ENCODE peak calls at places on chromosomes 4 and X, in eight cellular contexts. A is HCT116, D is GM23338, H is endothelial cell of umbilical vein, P is H1, Y is K562, O is GM12878, V is HepG2. C is an unnamed sample.

GRCh38 chr4:173288296-173288695 is 45.9 kb downstream of the HMGB2 start:
- DNase-seq in H (peak), O (peak), V (peak), A (peak), P (peak), Y (peak), D (peak), C (no peak)

GRCh38 chr4:38563703-38564490 is 100.1 kb upstream of the KLF3 start:
- DNase-seq in H (no peak), P (no peak), A (no peak), V (no peak), D (no peak), Y (no peak), O (no peak), C (no peak)

GRCh38 chr4:89071311-89071710 is 14.3 kb upstream of the FAM13A start:
- DNase-seq in O (no peak), V (no peak), D (no peak), P (no peak), H (no peak), A (no peak), Y (no peak), C (no peak)

GRCh38 chrX:80808854-80809493 is 703 bp downstream of the BRWD3 start:
- DNase-seq in D (peak), A (no peak), V (no peak), Y (no peak), O (no peak), P (peak), H (peak), C (no peak)

GRCh38 chrX:121102101-121102500 is 54.7 kb downstream of the GLUD2 start:
- DNase-seq in D (no peak), A (no peak), V (no peak), O (no peak), Y (no peak), H (no peak), P (no peak), C (no peak)

GRCh38 chrX:140190441-140191108 is 225.3 kb upstream of the CXorf66 start:
- DNase-seq in Y (no peak), A (no peak), V (no peak), H (no peak), O (no peak), D (no peak), P (no peak), C (no peak)

GRCh38 chr4:148114436-148114835 is 327.8 kb downstream of the NR3C2 start:
- DNase-seq in V (no peak), H (no peak), Y (no peak), D (no peak), P (no peak), A (no peak), O (no peak), C (no peak)

GRCh38 chrX:131288738-131289511 is at the start of gene IGSF1:
- DNase-seq in D (peak), Y (peak), O (no peak), V (peak), H (no peak), A (no peak), P (peak), C (no peak)

GRCh38 chrX:135003876-135004623 is 13.3 kb downstream of the SMIM10 start:
- DNase-seq in P (peak), O (peak), V (peak), D (peak), A (peak), H (peak), Y (peak), C (peak)

GRCh38 chr4:153345011-153345981 is 808 bp downstream of the MND1 start:
- DNase-seq in O (no peak), D (peak), A (peak), V (peak), H (peak), P (no peak), Y (peak), C (peak)

GRCh38 chr4:144176476-144176875 is 36.0 kb upstream of the GYPA start:
- DNase-seq in Y (no peak), P (no peak), D (no peak), A (no peak), H (no peak), V (no peak), O (no peak), C (no peak)

GRCh38 chr4:94814237-94814636 is 56.5 kb downstream of the BMPR1B start:
- DNase-seq in D (no peak), V (no peak), A (no peak), H (no peak), O (no peak), P (no peak), Y (no peak), C (no peak)

GRCh38 chr4:102344520-102344954 is 745 bp downstream of the SLC39A8 start:
- DNase-seq in H (peak), V (no peak), A (peak), Y (peak), D (peak), P (peak), O (no peak), C (no peak)

GRCh38 chr4:121307441-121308327 is 73.1 kb downstream of the QRFPR start:
- DNase-seq in O (peak), D (peak), Y (peak), P (no peak), H (peak), A (peak), V (peak), C (no peak)

GRCh38 chrX:120036704-120037103 is 40.8 kb downstream of the RHOXF2B start:
- DNase-seq in A (no peak), P (no peak), V (no peak), H (no peak), O (no peak), Y (no peak), D (peak), C (no peak)

GRCh38 chr4:106255195-106255594 is 60.8 kb downstream of the TBCK start:
- DNase-seq in O (no peak), A (no peak), P (no peak), D (no peak), Y (no peak), V (no peak), H (no peak), C (no peak)

GRCh38 chr4:125639182-125639621 is 324.4 kb downstream of the FAT4 start:
- DNase-seq in P (peak), O (no peak), H (no peak), D (peak), V (no peak), Y (no peak), A (no peak), C (no peak)

GRCh38 chrX:39728852-39729587 is 368.7 kb downstream of the BCOR start:
- DNase-seq in D (no peak), A (no peak), H (no peak), Y (no peak), O (no peak), P (no peak), V (no peak), C (no peak)

GRCh38 chr4:164514765-164515164 is 239.2 kb upstream of the SMIM31 start:
- DNase-seq in O (no peak), P (no peak), A (no peak), D (no peak), Y (no peak), H (no peak), V (no peak), C (no peak)

GRCh38 chr4:2924765-2925301 is 38.4 kb downstream of the NOP14 start:
- DNase-seq in A (no peak), V (no peak), O (no peak), D (no peak), H (no peak), Y (no peak), P (no peak), C (no peak)

GRCh38 chrX:148380107-148380506 is 120.3 kb upstream of the AFF2 start:
- DNase-seq in D (no peak), H (no peak), Y (no peak), A (no peak), V (no peak), P (no peak), O (no peak), C (no peak)

GRCh38 chrX:41381685-41382084 is 47.7 kb downstream of the DDX3X start:
- DNase-seq in H (peak), O (no peak), P (no peak), D (peak), A (peak), V (peak), Y (no peak), C (no peak)

GRCh38 chr4:55372259-55372658 is 23.5 kb upstream of the TMEM165 start:
- DNase-seq in Y (no peak), D (no peak), A (no peak), H (no peak), V (no peak), P (no peak), O (no peak), C (no peak)

GRCh38 chrX:24153175-24153795 is 3.8 kb downstream of the ZFX start:
- DNase-seq in H (peak), O (no peak), Y (no peak), V (no peak), D (peak), A (no peak), P (no peak), C (no peak)

GRCh38 chr4:152480356-152480755 is 55.5 kb downstream of the FBXW7 start:
- DNase-seq in V (no peak), P (no peak), Y (no peak), A (no peak), H (no peak), O (no peak), D (no peak), C (no peak)

GRCh38 chr4:77701111-77701510 is 95.5 kb downstream of the CXCL13 start:
- DNase-seq in D (no peak), V (no peak), Y (no peak), P (no peak), A (no peak), H (no peak), O (no peak), C (no peak)

GRCh38 chr4:34035225-34035624 is 2209.1 kb downstream of the ARAP2 start:
- DNase-seq in Y (no peak), V (no peak), P (no peak), H (no peak), D (no peak), A (no peak), O (no peak), C (no peak)

GRCh38 chr4:182528819-182529218 is 285.6 kb downstream of the TENM3 start:
- DNase-seq in O (no peak), A (no peak), Y (no peak), H (no peak), D (no peak), P (no peak), V (no peak), C (no peak)

GRCh38 chr4:182531555-182532162 is 288.5 kb downstream of the TENM3 start:
- DNase-seq in D (no peak), A (no peak), Y (no peak), V (no peak), O (no peak), H (no peak), P (no peak), C (no peak)

GRCh38 chr4:182536221-182536620 is 293.0 kb downstream of the TENM3 start:
- DNase-seq in Y (no peak), H (no peak), D (peak), V (no peak), A (no peak), P (no peak), O (no peak), C (no peak)

GRCh38 chr4:182533948-182534347 is 290.7 kb downstream of the TENM3 start:
- DNase-seq in D (no peak), P (no peak), A (no peak), H (peak), Y (no peak), V (no peak), O (no peak), C (no peak)

GRCh38 chr4:182530451-182530850 is 287.2 kb downstream of the TENM3 start:
- DNase-seq in A (no peak), V (no peak), D (no peak), O (no peak), P (no peak), H (no peak), Y (no peak), C (no peak)
- H3K4me3 ChIP-seq in A (no peak), V (no peak), D (no peak), O (no peak), P (no peak), H (no peak), Y (no peak), C (no peak)

GRCh38 chrX:69615779-69616519 is at the start of gene EDA:
- DNase-seq in H (peak), A (peak), D (peak), V (peak), Y (peak), O (no peak), P (peak), C (peak)

GRCh38 chrX:69614896-69615295 is 1.0 kb upstream of the EDA start:
- DNase-seq in D (no peak), A (no peak), V (no peak), Y (no peak), H (no peak), P (no peak), O (no peak), C (no peak)

GRCh38 chrX:69615323-69615722 is 590 bp upstream of the EDA start:
- DNase-seq in A (no peak), P (peak), Y (no peak), V (no peak), H (no peak), D (peak), O (no peak), C (no peak)

GRCh38 chrX:69618803-69619202 is 2.9 kb downstream of the EDA start:
- DNase-seq in P (no peak), V (peak), O (no peak), D (peak), H (peak), A (no peak), Y (no peak), C (no peak)

DNA sequence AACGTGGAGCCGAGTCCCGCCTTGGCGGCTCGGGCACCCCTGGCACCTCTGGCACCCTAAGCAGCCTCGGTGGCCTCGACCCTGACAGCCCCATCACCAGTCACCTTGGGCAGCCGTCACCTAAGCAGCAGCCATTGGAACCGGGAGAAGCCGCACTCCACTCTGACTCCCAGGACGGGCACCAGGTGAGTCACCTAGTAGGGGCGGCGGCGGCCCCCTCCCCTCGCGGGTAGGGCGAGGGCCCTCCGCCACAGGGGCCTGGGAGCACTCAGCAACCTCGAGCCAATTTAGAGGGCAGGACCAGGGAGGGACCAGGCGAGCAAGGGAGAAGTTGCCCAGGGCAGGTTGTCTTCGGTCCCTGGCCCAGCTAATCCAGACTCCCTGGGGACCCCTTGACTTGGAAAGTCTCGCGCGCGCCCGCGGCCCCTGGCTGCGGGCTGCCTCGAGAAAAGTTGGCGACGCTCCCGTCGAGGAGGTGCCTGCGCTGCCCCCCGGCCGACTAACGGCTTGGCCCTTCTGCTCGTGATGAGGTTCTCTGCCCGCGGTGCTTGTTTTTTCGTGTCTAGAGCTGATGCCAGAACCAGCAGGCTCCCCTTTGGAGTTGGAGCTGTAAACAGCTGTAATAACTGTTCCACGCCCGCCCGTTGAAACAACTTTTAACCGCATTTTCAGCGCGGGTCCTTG is 749 bp downstream of the EDA start:
- DNase-seq in O (no peak), Y (no peak), A (no peak), V (peak), D (peak), P (no peak), H (peak), C (no peak)
- TF ChIP-seq EZH2 in O (no peak), Y (no peak), A (no peak), V (no peak), D (no peak), P (no peak), H (peak), C (no peak)

GRCh38 chr4:99205104-99205979 is 13.7 kb downstream of the ADH6 start:
- DNase-seq in D (peak), V (peak), P (no peak), H (no peak), Y (no peak), A (no peak), O (no peak), C (peak)
- TF ChIP-seq POLR2AphosphoS5 in D (no peak), V (no peak), P (no peak), H (no peak), Y (no peak), A (no peak), O (no peak), C (no peak)

GRCh38 chr4:87010192-87010591 is 75.4 kb downstream of the AFF1 start:
- DNase-seq in D (no peak), Y (no peak), H (peak), V (no peak), A (no peak), O (no peak), P (no peak), C (no peak)
- H3K4me3 ChIP-seq in D (no peak), Y (peak), H (no peak), V (no peak), A (no peak), O (peak), P (no peak), C (no peak)

DNA sequence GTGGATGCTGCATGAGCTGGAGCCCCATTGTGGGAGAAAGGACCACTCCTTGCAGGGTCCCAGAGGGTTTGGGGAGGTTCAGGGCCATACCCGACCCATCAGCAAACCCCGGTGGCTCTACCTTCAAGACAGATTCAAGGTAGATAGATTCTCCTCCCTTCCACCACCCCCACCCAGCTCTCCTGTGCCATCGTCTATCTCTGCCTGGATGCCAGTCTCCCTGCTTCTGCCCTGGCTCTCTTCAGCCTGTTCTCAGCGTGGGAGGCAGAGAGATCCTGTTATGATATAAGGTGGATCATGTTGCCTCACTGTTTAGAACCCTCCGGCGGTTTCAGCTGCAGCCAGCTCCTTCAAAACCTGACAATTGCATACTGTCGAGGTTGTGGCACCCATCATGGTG is 5.4 kb downstream of the LAGE3 start:
- DNase-seq in H (no peak), O (no peak), D (no peak), A (no peak), Y (no peak), P (no peak), V (no peak), C (no peak)
- TF ChIP-seq EZH2 in H (no peak), O (no peak), D (no peak), A (no peak), Y (no peak), P (no peak), V (no peak), C (no peak)